ENCODE peak calls at places on chromosomes 3 and 15, in eight cellular contexts. H, V, E, Q, Z, T, D and R are unnamed samples.

GRCh38 chr3:18223591-18224338 is 201.4 kb downstream of the SATB1 start:
- DNase-seq in H (no peak), V (no peak), E (no peak), Q (no peak), Z (no peak), T (no peak), D (no peak), R (no peak)

GRCh38 chr3:94026623-94027022 is 1.8 kb downstream of the STX19 start:
- DNase-seq in H (no peak), V (no peak), E (no peak), Q (no peak), Z (no peak), T (no peak), D (no peak), R (no peak)

GRCh38 chr3:195531683-195532082 is 11.4 kb downstream of the PPP1R2 start:
- DNase-seq in H (no peak), V (no peak), E (no peak), Q (no peak), Z (no peak), T (no peak), D (no peak), R (no peak)

GRCh38 chr15:85804481-85805165 is 9.9 kb upstream of the KLHL25 start:
- DNase-seq in H (no peak), V (no peak), E (no peak), Q (no peak), Z (no peak), T (no peak), D (no peak), R (no peak)

GRCh38 chr3:108493862-108494261 is 16.5 kb downstream of the MYH15 start:
- DNase-seq in H (no peak), V (peak), E (peak), Q (no peak), Z (no peak), T (no peak), D (peak), R (no peak)

GRCh38 chr3:171556574-171557145 is 96.5 kb upstream of the TNIK start:
- DNase-seq in H (no peak), V (no peak), E (no peak), Q (no peak), Z (no peak), T (no peak), D (no peak), R (no peak)

GRCh38 chr15:95825672-95826387 is 504.7 kb upstream of the NR2F2 start:
- DNase-seq in H (no peak), V (no peak), E (no peak), Q (no peak), Z (no peak), T (no peak), D (no peak), R (no peak)

GRCh38 chr3:9732080-9732752 is 681 bp downstream of the BRPF1 start:
- DNase-seq in H (no peak), V (peak), E (no peak), Q (no peak), Z (no peak), T (no peak), D (peak), R (no peak)

GRCh38 chr15:59322056-59322755 is 50.5 kb downstream of the MYO1E start:
- DNase-seq in H (no peak), V (no peak), E (no peak), Q (no peak), Z (no peak), T (no peak), D (no peak), R (no peak)

GRCh38 chr3:196274585-196274984 is 12.9 kb downstream of the PCYT1A start:
- DNase-seq in H (no peak), V (no peak), E (no peak), Q (no peak), Z (no peak), T (peak), D (no peak), R (no peak)

GRCh38 chr3:29412117-29412516 is 131.2 kb downstream of the RBMS3 start:
- DNase-seq in H (no peak), V (no peak), E (no peak), Q (no peak), Z (no peak), T (peak), D (no peak), R (no peak)

GRCh38 chr3:9399746-9400145 is 2.3 kb downstream of the SETD5 start:
- DNase-seq in H (peak), V (no peak), E (peak), Q (peak), Z (no peak), T (peak), D (peak), R (peak)

GRCh38 chr3:123152656-123153055 is 49.1 kb upstream of the SEC22A start:
- DNase-seq in H (no peak), V (no peak), E (no peak), Q (no peak), Z (peak), T (no peak), D (no peak), R (no peak)

GRCh38 chr3:169152319-169152718 is 511.2 kb downstream of the MECOM start:
- DNase-seq in H (no peak), V (no peak), E (peak), Q (no peak), Z (no peak), T (no peak), D (no peak), R (no peak)

GRCh38 chr15:29674661-29675533 is 147.4 kb downstream of the TJP1 start:
- DNase-seq in H (no peak), V (peak), E (no peak), Q (no peak), Z (peak), T (peak), D (peak), R (no peak)

GRCh38 chr3:80278056-80278455 is 510.3 kb upstream of the ROBO1 start:
- DNase-seq in H (no peak), V (no peak), E (no peak), Q (no peak), Z (no peak), T (no peak), D (no peak), R (no peak)

GRCh38 chr3:188331166-188331565 is 177.2 kb downstream of the LPP start:
- DNase-seq in H (no peak), V (no peak), E (no peak), Q (no peak), Z (no peak), T (no peak), D (no peak), R (no peak)

GRCh38 chr15:38873151-38873550 is 308.5 kb upstream of the RASGRP1 start:
- DNase-seq in H (no peak), V (no peak), E (no peak), Q (no peak), Z (no peak), T (no peak), D (peak), R (no peak)
- TF ChIP-seq CTCF in H (no peak), V (no peak), E (no peak), Q (no peak), Z (peak), T (peak), D (peak), R (no peak)

DNA sequence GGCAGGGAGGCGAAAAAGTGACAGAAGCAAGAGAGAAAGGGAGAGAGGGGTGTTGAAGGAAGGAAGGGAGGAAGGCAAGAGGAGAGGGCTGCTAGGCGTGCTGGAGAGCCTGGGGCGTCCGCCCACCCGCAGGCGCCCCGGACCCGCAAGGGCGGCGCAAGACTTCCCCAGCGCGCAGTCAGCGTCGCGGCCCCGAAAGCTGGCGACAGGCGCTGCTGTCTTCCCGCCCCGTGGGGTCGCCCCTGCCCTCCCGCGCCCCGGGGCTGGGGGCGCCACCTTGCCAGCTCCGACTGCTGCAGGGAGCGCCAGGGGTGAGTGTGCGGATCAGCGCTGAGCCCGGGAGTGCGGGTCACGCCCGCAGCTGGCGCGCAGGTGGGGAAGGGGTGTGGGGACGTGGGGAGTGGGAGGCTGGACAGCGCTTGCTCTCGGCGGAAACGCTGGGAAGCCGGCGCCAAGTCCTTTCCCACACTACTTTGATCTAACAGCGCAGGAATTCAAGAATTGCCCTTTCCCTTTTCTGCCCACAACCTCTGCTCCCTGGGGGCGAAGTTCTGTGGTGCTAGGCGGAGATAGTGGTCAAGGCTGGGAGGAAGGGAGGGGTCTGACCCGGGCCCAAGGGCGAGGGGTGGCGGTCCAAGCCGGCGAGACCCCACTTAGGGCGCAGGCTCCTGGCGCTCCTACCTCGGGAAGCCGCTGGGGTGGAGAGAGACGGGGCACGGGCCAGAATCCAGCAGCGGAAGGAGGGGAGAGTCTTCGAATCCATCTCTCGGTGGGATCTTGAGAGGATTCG is 266.1 kb downstream of the CGGBP1 start:
- DNase-seq in H (no peak), V (peak), E (peak), Q (no peak), Z (peak), T (no peak), D (peak), R (no peak)
- TF ChIP-seq CTCF in H (no peak), V (peak), E (peak), Q (no peak), Z (peak), T (no peak), D (peak), R (no peak)

DNA sequence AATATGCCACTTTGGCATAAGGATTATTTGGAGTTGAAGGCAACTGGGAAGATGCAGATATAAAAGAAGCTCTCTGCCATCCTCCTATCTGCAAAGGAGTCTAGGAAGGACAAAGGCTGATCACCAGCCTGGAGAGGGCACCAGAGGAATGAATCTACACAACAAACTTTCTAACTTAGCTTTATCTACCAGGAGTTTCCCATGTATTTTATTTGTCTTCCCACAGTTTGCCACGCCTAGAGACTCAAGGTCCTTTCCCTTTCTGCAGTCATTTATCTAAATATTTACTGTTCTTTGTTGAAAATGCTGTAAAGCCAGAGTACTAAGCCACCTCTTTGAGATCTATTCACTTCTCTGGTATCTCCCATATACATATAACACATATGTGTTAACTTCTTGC is 32.2 kb downstream of the GPR176 start:
- DNase-seq in H (peak), V (peak), E (no peak), Q (no peak), Z (no peak), T (peak), D (peak), R (peak)
- TF ChIP-seq CTCF in H (peak), V (peak), E (peak), Q (no peak), Z (no peak), T (peak), D (peak), R (peak)

DNA sequence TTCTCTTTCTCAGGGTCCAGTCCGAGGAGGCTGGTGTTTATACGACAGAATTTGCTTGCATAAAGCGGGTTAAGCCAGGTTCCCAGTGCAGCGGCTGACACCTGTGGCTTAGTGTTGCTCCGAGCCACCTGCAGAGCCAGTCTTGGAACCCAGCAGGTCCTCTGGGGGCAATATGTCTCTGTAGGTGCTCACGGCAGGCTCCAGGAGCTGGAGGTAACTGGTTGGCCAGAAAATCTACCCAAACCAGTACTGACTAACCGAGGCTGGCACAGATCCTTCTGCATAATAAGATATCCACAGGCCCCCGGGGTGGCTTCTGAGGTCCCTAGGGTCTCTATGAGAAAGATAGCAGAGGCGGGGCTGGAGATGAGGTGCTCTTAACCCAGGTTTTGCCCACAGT is 3.2 kb downstream of the MGLL start:
- DNase-seq in H (no peak), V (no peak), E (no peak), Q (no peak), Z (no peak), T (no peak), D (peak), R (no peak)
- TF ChIP-seq CTCF in H (no peak), V (no peak), E (no peak), Q (no peak), Z (no peak), T (no peak), D (no peak), R (no peak)

GRCh38 chr3:11651900-11652299 is 8.2 kb upstream of the VGLL4 start:
- DNase-seq in H (no peak), V (peak), E (no peak), Q (no peak), Z (no peak), T (peak), D (no peak), R (no peak)
- TF ChIP-seq CTCF in H (peak), V (peak), E (no peak), Q (peak), Z (peak), T (peak), D (peak), R (peak)

GRCh38 chr15:74776851-74777768 is 4.8 kb upstream of the CSK start:
- DNase-seq in H (no peak), V (no peak), E (no peak), Q (no peak), Z (no peak), T (no peak), D (peak), R (no peak)

GRCh38 chr15:74773731-74774252 is 8.1 kb upstream of the CSK start:
- DNase-seq in H (no peak), V (no peak), E (no peak), Q (no peak), Z (no peak), T (no peak), D (peak), R (no peak)

GRCh38 chr15:74775894-74776293 is 6.0 kb upstream of the CSK start:
- DNase-seq in H (no peak), V (no peak), E (no peak), Q (no peak), Z (no peak), T (no peak), D (no peak), R (no peak)

GRCh38 chr15:74773329-74773728 is 8.6 kb upstream of the CSK start:
- DNase-seq in H (no peak), V (no peak), E (no peak), Q (no peak), Z (no peak), T (no peak), D (peak), R (no peak)

DNA sequence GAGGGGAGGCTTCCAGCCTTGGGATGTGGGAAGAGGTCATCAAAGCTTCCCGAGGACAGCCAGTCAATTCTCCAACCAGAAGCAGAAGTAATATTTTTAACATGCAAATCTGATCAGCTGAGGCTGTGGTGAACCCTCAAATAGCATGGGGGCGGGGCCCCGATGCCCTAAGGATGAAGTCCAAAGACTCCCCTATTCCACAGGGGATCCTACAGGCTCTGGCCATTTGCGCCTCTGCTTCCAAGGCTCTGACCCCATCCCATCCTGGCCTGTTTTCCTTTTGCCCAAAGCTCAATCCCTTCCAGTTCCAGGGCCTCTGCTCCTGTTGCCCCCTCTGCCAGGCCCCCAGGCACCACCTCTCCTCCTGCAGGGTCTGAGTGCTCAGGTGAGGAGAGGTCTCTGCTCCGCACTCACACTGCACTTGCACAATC is 6.7 kb upstream of the CSK start:
- DNase-seq in H (no peak), V (no peak), E (no peak), Q (no peak), Z (no peak), T (no peak), D (no peak), R (no peak)
- TF ChIP-seq CTCF in H (no peak), V (no peak), E (no peak), Q (no peak), Z (no peak), T (no peak), D (no peak), R (no peak)

GRCh38 chr3:51390186-51390585 is 899 bp upstream of the RBM15B start:
- DNase-seq in H (no peak), V (no peak), E (no peak), Q (no peak), Z (no peak), T (no peak), D (no peak), R (no peak)

GRCh38 chr3:51390600-51391074 is 448 bp upstream of the RBM15B start:
- DNase-seq in H (no peak), V (no peak), E (no peak), Q (no peak), Z (no peak), T (no peak), D (no peak), R (no peak)

GRCh38 chr3:51392301-51393095 is 1.4 kb downstream of the RBM15B start:
- DNase-seq in H (no peak), V (no peak), E (no peak), Q (no peak), Z (no peak), T (no peak), D (no peak), R (no peak)

GRCh38 chr3:51391566-51392300 is 648 bp downstream of the RBM15B start:
- DNase-seq in H (no peak), V (no peak), E (no peak), Q (no peak), Z (no peak), T (peak), D (peak), R (no peak)

GRCh38 chr3:51391075-51391565 is at the start of gene RBM15B:
- DNase-seq in H (peak), V (peak), E (peak), Q (peak), Z (peak), T (peak), D (peak), R (peak)
- TF ChIP-seq CTCF in H (no peak), V (peak), E (peak), Q (peak), Z (peak), T (peak), D (peak), R (peak)

DNA sequence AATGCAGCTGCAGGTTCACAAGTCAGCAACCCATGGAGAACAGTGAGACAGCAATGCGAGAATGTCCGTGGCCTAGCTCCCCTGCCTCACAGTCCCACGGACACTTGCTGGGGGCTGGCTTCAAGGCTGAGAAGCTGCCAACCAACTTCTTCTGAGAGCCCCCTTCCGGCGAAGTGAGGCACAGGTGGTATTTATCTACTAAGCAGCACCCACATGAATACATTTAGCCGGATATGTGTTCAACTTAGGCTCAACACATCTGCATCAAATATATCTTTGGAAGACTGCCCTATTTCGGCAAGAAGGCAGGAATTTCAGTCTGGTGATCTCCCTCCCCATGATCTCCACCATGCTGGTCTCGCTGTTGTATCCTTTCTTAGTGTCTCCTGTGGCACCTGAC is 341.0 kb upstream of the NR2E3 start:
- DNase-seq in H (peak), V (no peak), E (no peak), Q (no peak), Z (no peak), T (peak), D (peak), R (peak)
- TF ChIP-seq CTCF in H (peak), V (no peak), E (no peak), Q (no peak), Z (no peak), T (peak), D (peak), R (peak)

GRCh38 chr3:58021072-58021959 is 13.1 kb downstream of the FLNB start:
- DNase-seq in H (no peak), V (no peak), E (no peak), Q (no peak), Z (no peak), T (no peak), D (peak), R (no peak)
- TF ChIP-seq CTCF in H (no peak), V (no peak), E (no peak), Q (no peak), Z (no peak), T (no peak), D (peak), R (no peak)

GRCh38 chr3:178479446-178479845 is 56.8 kb upstream of the KCNMB2 start:
- DNase-seq in H (no peak), V (no peak), E (no peak), Q (no peak), Z (no peak), T (no peak), D (no peak), R (no peak)

GRCh38 chr3:178475062-178475461 is 61.2 kb upstream of the KCNMB2 start:
- DNase-seq in H (no peak), V (no peak), E (no peak), Q (no peak), Z (no peak), T (no peak), D (no peak), R (no peak)

GRCh38 chr3:178474526-178474925 is 61.7 kb upstream of the KCNMB2 start:
- DNase-seq in H (no peak), V (no peak), E (no peak), Q (no peak), Z (no peak), T (no peak), D (no peak), R (no peak)

GRCh38 chr3:178479860-178480259 is 56.4 kb upstream of the KCNMB2 start:
- DNase-seq in H (no peak), V (no peak), E (no peak), Q (no peak), Z (no peak), T (no peak), D (no peak), R (no peak)

DNA sequence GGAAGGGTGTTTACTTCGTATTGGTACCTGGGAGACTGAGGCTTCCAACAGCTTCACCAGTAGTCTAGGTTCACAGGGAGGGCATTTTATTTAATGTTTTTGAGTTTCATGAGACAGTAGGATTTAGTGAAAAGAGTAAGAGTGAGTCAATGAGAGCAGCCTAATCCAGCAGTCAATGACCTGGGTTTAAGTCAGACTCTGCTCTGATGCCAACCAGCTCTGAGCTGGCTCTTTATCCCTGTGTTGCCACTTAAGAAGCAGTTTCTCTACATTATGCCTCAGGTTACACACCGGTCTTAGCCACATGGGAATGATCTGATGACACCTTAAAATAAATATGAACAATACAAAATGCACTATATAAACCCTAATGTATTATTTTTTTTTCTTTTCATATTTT is 59.4 kb upstream of the KCNMB2 start:
- DNase-seq in H (no peak), V (no peak), E (no peak), Q (no peak), Z (no peak), T (no peak), D (no peak), R (peak)
- TF ChIP-seq CTCF in H (no peak), V (no peak), E (no peak), Q (no peak), Z (no peak), T (no peak), D (no peak), R (no peak)